ENCODE peak calls at places on chromosomes 16 and 17, in six cellular contexts. One of them, this sample, is unnamed.

GRCh38 chr17:7774037-7774659 is 56.6 kb downstream of the DNAH2 start:
- DNase-seq in kidney epithelial cell: no peak
- DNase-seq in Panc1: no peak
- DNase-seq in activated CD4-positive, alpha-beta T cell treated with anti-CD3 and anti-CD28 coated beads for 24 hours: no peak
- DNase-seq in EL: peak; percentile 86
- DNase-seq in amygdala: no peak
- DNase-seq in this sample: peak; percentile 75

GRCh38 chr17:75755205-75755901 is 9.6 kb downstream of the GALK1 start:
- DNase-seq in kidney epithelial cell: no peak
- DNase-seq in Panc1: no peak
- DNase-seq in activated CD4-positive, alpha-beta T cell treated with anti-CD3 and anti-CD28 coated beads for 24 hours: no peak
- DNase-seq in EL: peak; percentile 49
- DNase-seq in amygdala: no peak
- DNase-seq in this sample: peak; percentile 85

GRCh38 chr17:45170976-45171337 is 9.3 kb downstream of the HEXIM2 start:
- DNase-seq in kidney epithelial cell: no peak
- DNase-seq in Panc1: no peak
- DNase-seq in activated CD4-positive, alpha-beta T cell treated with anti-CD3 and anti-CD28 coated beads for 24 hours: no peak
- DNase-seq in EL: no peak
- DNase-seq in amygdala: no peak
- DNase-seq in this sample: peak; percentile 55

GRCh38 chr17:50865060-50865867 is 890 bp downstream of the TOB1 start:
- DNase-seq in kidney epithelial cell: no peak
- DNase-seq in Panc1: peak; percentile 22
- DNase-seq in activated CD4-positive, alpha-beta T cell treated with anti-CD3 and anti-CD28 coated beads for 24 hours: peak; percentile 30
- DNase-seq in EL: peak; percentile 55
- DNase-seq in amygdala: no peak
- DNase-seq in this sample: peak; percentile 93

GRCh38 chr17:65222216-65222738 is 85.1 kb downstream of the RGS9 start:
- DNase-seq in kidney epithelial cell: no peak
- DNase-seq in Panc1: no peak
- DNase-seq in activated CD4-positive, alpha-beta T cell treated with anti-CD3 and anti-CD28 coated beads for 24 hours: no peak
- DNase-seq in EL: peak; percentile 24
- DNase-seq in amygdala: no peak
- DNase-seq in this sample: no peak

GRCh38 chr16:85396879-85397871 is 215.9 kb upstream of the GSE1 start:
- DNase-seq in kidney epithelial cell: no peak
- DNase-seq in Panc1: no peak
- DNase-seq in activated CD4-positive, alpha-beta T cell treated with anti-CD3 and anti-CD28 coated beads for 24 hours: no peak
- DNase-seq in EL: no peak
- DNase-seq in amygdala: no peak
- DNase-seq in this sample: peak; percentile 71

GRCh38 chr17:58313815-58314705 is 14.5 kb downstream of the TSPOAP1 start:
- DNase-seq in kidney epithelial cell: no peak
- DNase-seq in Panc1: no peak
- DNase-seq in activated CD4-positive, alpha-beta T cell treated with anti-CD3 and anti-CD28 coated beads for 24 hours: no peak
- DNase-seq in EL: no peak
- DNase-seq in amygdala: no peak
- DNase-seq in this sample: no peak

GRCh38 chr16:30866031-30866430 is 27.8 kb downstream of the BCL7C start:
- DNase-seq in kidney epithelial cell: no peak
- DNase-seq in Panc1: no peak
- DNase-seq in activated CD4-positive, alpha-beta T cell treated with anti-CD3 and anti-CD28 coated beads for 24 hours: no peak
- DNase-seq in EL: no peak
- DNase-seq in amygdala: no peak
- DNase-seq in this sample: no peak

GRCh38 chr17:61361084-61361483 is 38.6 kb upstream of the TBX2 start:
- DNase-seq in kidney epithelial cell: no peak
- DNase-seq in Panc1: no peak
- DNase-seq in activated CD4-positive, alpha-beta T cell treated with anti-CD3 and anti-CD28 coated beads for 24 hours: no peak
- DNase-seq in EL: peak; percentile 79
- DNase-seq in amygdala: no peak
- DNase-seq in this sample: no peak

GRCh38 chr17:1312261-1312870 is 32.9 kb downstream of the TRARG1 start:
- DNase-seq in kidney epithelial cell: no peak
- DNase-seq in Panc1: no peak
- DNase-seq in activated CD4-positive, alpha-beta T cell treated with anti-CD3 and anti-CD28 coated beads for 24 hours: no peak
- DNase-seq in EL: no peak
- DNase-seq in amygdala: no peak
- DNase-seq in this sample: no peak

GRCh38 chr16:12403746-12404658 is 399.7 kb downstream of the CPPED1 start:
- DNase-seq in kidney epithelial cell: no peak
- DNase-seq in Panc1: no peak
- DNase-seq in activated CD4-positive, alpha-beta T cell treated with anti-CD3 and anti-CD28 coated beads for 24 hours: no peak
- DNase-seq in EL: no peak
- DNase-seq in amygdala: no peak
- DNase-seq in this sample: no peak

GRCh38 chr17:51687887-51688286 is 427.5 kb downstream of the UTP18 start:
- DNase-seq in kidney epithelial cell: no peak
- DNase-seq in Panc1: no peak
- DNase-seq in activated CD4-positive, alpha-beta T cell treated with anti-CD3 and anti-CD28 coated beads for 24 hours: no peak
- DNase-seq in EL: no peak
- DNase-seq in amygdala: no peak
- DNase-seq in this sample: no peak

GRCh38 chr17:80270836-80271235 is 10.2 kb downstream of the RNF213 start:
- DNase-seq in kidney epithelial cell: no peak
- DNase-seq in Panc1: no peak
- DNase-seq in activated CD4-positive, alpha-beta T cell treated with anti-CD3 and anti-CD28 coated beads for 24 hours: no peak
- DNase-seq in EL: peak; percentile 41
- DNase-seq in amygdala: no peak
- DNase-seq in this sample: no peak

GRCh38 chr17:81553018-81553615 is 964 bp upstream of the FAAP100 start:
- DNase-seq in kidney epithelial cell: peak; percentile 56
- DNase-seq in Panc1: no peak
- DNase-seq in activated CD4-positive, alpha-beta T cell treated with anti-CD3 and anti-CD28 coated beads for 24 hours: peak; percentile 67
- DNase-seq in EL: peak; percentile 88
- DNase-seq in amygdala: no peak
- DNase-seq in this sample: peak; percentile 89

GRCh38 chr16:59330030-59330670 is 596.0 kb upstream of the GOT2 start:
- DNase-seq in kidney epithelial cell: no peak
- DNase-seq in Panc1: no peak
- DNase-seq in activated CD4-positive, alpha-beta T cell treated with anti-CD3 and anti-CD28 coated beads for 24 hours: no peak
- DNase-seq in EL: peak; percentile 64
- DNase-seq in amygdala: no peak
- DNase-seq in this sample: no peak

GRCh38 chr16:85395207-85395912 is 217.8 kb upstream of the GSE1 start:
- DNase-seq in kidney epithelial cell: peak; percentile 91
- DNase-seq in Panc1: no peak
- DNase-seq in activated CD4-positive, alpha-beta T cell treated with anti-CD3 and anti-CD28 coated beads for 24 hours: no peak
- DNase-seq in EL: peak; percentile 99
- DNase-seq in amygdala: no peak
- DNase-seq in this sample: peak; percentile 48

GRCh38 chr17:73386561-73386960 is 74.8 kb upstream of the CDC42EP4 start:
- DNase-seq in kidney epithelial cell: no peak
- DNase-seq in Panc1: no peak
- DNase-seq in activated CD4-positive, alpha-beta T cell treated with anti-CD3 and anti-CD28 coated beads for 24 hours: no peak
- DNase-seq in EL: no peak
- DNase-seq in amygdala: no peak
- DNase-seq in this sample: no peak

GRCh38 chr17:17877548-17878358 is 41.0 kb upstream of the SREBF1 start:
- DNase-seq in kidney epithelial cell: no peak
- DNase-seq in Panc1: no peak
- DNase-seq in activated CD4-positive, alpha-beta T cell treated with anti-CD3 and anti-CD28 coated beads for 24 hours: no peak
- DNase-seq in EL: peak; percentile 36
- DNase-seq in amygdala: no peak
- DNase-seq in this sample: peak; percentile 88

GRCh38 chr16:81778861-81779539 is at the start of gene PLCG2:
- DNase-seq in kidney epithelial cell: no peak
- DNase-seq in Panc1: no peak
- DNase-seq in activated CD4-positive, alpha-beta T cell treated with anti-CD3 and anti-CD28 coated beads for 24 hours: peak; percentile 63
- DNase-seq in EL: peak; percentile 58
- DNase-seq in amygdala: no peak
- DNase-seq in this sample: peak; percentile 98

GRCh38 chr17:70863436-70864248 is 694.3 kb downstream of the KCNJ2 start:
- DNase-seq in kidney epithelial cell: no peak
- DNase-seq in Panc1: no peak
- DNase-seq in activated CD4-positive, alpha-beta T cell treated with anti-CD3 and anti-CD28 coated beads for 24 hours: no peak
- DNase-seq in EL: no peak
- DNase-seq in amygdala: no peak
- DNase-seq in this sample: no peak

GRCh38 chr16:57646388-57647039 is 18.1 kb downstream of the ADGRG1 start:
- DNase-seq in kidney epithelial cell: no peak
- DNase-seq in Panc1: no peak
- DNase-seq in activated CD4-positive, alpha-beta T cell treated with anti-CD3 and anti-CD28 coated beads for 24 hours: no peak
- DNase-seq in EL: no peak
- DNase-seq in amygdala: no peak
- DNase-seq in this sample: no peak

GRCh38 chr17:61411944-61412859 is 12.6 kb downstream of the TBX2 start:
- DNase-seq in kidney epithelial cell: no peak
- DNase-seq in Panc1: no peak
- DNase-seq in activated CD4-positive, alpha-beta T cell treated with anti-CD3 and anti-CD28 coated beads for 24 hours: peak; percentile 62
- DNase-seq in EL: peak; percentile 91
- DNase-seq in amygdala: peak; percentile 26
- DNase-seq in this sample: peak; percentile 96

GRCh38 chr17:7717756-7718350 is 309 bp downstream of the DNAH2 start:
- DNase-seq in kidney epithelial cell: no peak
- DNase-seq in Panc1: no peak
- DNase-seq in activated CD4-positive, alpha-beta T cell treated with anti-CD3 and anti-CD28 coated beads for 24 hours: no peak
- DNase-seq in EL: no peak
- DNase-seq in amygdala: no peak
- DNase-seq in this sample: no peak

This sample was measured in upper lobe of left lung.